ENCODE peak calls at places on chromosomes 5 and 9, in eight cellular contexts. L is lower leg skin, I is stomach, Z is spleen, Y is H54, U is ovary, D is tibial nerve, A is endothelial cell of umbilical vein. J is an unnamed sample.

GRCh38 chr9:77163889-77164288 is 13.4 kb upstream of the VPS13A start:
- DNase-seq in L (no peak), I (no peak), Z (no peak), Y (no peak), U (no peak), D (no peak), A (peak; percentile 64), J (no peak)

GRCh38 chr9:105421154-105421553 is 26.7 kb upstream of the FSD1L start:
- DNase-seq in L (no peak), I (no peak), Z (no peak), Y (no peak), U (no peak), D (no peak), A (no peak), J (no peak)

GRCh38 chr9:126661521-126662251 is 48.0 kb downstream of the LMX1B start:
- DNase-seq in L (no peak), I (no peak), Z (no peak), Y (peak; percentile 98), U (no peak), D (no peak), A (peak; percentile 62), J (no peak)

GRCh38 chr9:89743576-89744254 is 138.9 kb downstream of the GADD45G start:
- DNase-seq in L (no peak), I (no peak), Z (no peak), Y (no peak), U (no peak), D (no peak), A (no peak), J (peak; percentile 57)

GRCh38 chr5:157571357-157571827 is 4.2 kb downstream of the ADAM19 start:
- DNase-seq in L (no peak), I (no peak), Z (peak; percentile 87), Y (no peak), U (no peak), D (no peak), A (no peak), J (no peak)

GRCh38 chr5:2802693-2803365 is 51.4 kb upstream of the IRX2 start:
- DNase-seq in L (no peak), I (peak; percentile 40), Z (no peak), Y (no peak), U (no peak), D (no peak), A (no peak), J (no peak)

GRCh38 chr5:9196403-9197224 is 349.3 kb downstream of the SEMA5A start:
- DNase-seq in L (no peak), I (no peak), Z (no peak), Y (peak; percentile 50), U (no peak), D (no peak), A (no peak), J (no peak)

GRCh38 chr5:31854625-31855526 is 215.9 kb downstream of the PDZD2 start:
- DNase-seq in L (peak; percentile 89), I (peak; percentile 50), Z (no peak), Y (peak; percentile 27), U (peak; percentile 53), D (peak; percentile 32), A (peak; percentile 8), J (peak; percentile 45)

GRCh38 chr5:176396330-176396729 is 7.8 kb downstream of the HIGD2A start:
- DNase-seq in L (no peak), I (no peak), Z (no peak), Y (no peak), U (peak; percentile 53), D (no peak), A (no peak), J (no peak)

GRCh38 chr9:72871685-72872084 is 81.2 kb downstream of the ALDH1A1 start:
- DNase-seq in L (no peak), I (no peak), Z (no peak), Y (no peak), U (no peak), D (no peak), A (peak; percentile 62), J (no peak)

GRCh38 chr5:120358949-120359348 is 105.2 kb upstream of the PRR16 start:
- DNase-seq in L (no peak), I (no peak), Z (no peak), Y (no peak), U (no peak), D (no peak), A (peak; percentile 39), J (no peak)

DNA sequence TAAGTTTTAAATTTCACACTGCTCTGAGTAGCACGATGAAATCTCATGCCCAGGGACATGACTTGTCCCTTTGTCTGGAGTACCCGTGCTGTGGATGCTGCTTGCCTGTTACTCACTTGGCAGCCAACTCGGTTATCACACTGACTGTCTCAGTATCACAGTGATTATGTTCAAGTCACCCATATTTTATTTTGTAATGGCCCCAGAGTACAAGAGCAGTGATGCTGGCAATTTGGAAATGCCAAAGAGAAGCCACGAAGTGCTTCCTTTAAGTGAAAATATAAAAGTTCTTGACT is 22.8 kb upstream of the SCGB3A2 start:
- DNase-seq in L (no peak), I (no peak), Z (no peak), Y (no peak), U (no peak), D (no peak), A (no peak), J (no peak)
- TF ChIP-seq POLR2A in L (no peak), I (no peak), Z (no peak), Y (no peak), U (no peak), D (no peak), A (no peak), J (no peak)

DNA sequence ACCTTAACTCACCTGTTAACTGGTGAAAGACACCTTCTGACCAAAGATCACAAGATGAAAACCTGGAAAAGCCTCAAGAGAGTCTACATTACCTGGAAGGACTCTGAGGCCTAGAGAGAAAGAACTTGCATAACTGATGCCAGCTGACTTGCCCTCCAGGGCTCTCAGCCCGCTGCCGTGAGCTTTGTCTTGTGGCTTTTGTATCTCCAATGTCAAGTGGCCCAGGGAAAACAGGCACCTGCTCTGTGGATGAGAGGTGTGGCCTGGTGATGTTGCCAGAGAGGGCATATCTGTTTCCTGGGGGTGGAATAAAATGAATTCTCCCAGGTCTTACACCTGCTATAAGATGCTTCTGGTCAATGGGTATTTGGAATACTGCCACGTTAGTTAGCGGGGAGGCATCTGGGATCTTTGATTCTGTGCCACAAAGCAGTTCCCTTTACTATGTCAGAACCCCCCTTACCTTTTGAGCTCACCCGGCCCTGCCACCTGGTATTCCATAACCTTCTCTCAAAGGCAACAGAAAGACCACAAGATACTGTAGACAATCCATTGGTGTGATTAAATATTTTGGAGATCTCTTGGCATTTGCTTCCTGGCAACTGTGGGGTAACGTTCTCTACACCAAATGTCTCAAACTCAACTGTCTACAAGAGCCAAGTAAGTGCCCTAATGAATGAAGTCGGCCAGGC is 54.9 kb upstream of the N4BP3 start:
- DNase-seq in L (peak; percentile 59), I (no peak), Z (no peak), Y (no peak), U (no peak), D (no peak), A (no peak), J (no peak)
- TF ChIP-seq POLR2A in L (no peak), I (no peak), Z (no peak), Y (no peak), U (no peak), D (no peak), A (no peak), J (no peak)

DNA sequence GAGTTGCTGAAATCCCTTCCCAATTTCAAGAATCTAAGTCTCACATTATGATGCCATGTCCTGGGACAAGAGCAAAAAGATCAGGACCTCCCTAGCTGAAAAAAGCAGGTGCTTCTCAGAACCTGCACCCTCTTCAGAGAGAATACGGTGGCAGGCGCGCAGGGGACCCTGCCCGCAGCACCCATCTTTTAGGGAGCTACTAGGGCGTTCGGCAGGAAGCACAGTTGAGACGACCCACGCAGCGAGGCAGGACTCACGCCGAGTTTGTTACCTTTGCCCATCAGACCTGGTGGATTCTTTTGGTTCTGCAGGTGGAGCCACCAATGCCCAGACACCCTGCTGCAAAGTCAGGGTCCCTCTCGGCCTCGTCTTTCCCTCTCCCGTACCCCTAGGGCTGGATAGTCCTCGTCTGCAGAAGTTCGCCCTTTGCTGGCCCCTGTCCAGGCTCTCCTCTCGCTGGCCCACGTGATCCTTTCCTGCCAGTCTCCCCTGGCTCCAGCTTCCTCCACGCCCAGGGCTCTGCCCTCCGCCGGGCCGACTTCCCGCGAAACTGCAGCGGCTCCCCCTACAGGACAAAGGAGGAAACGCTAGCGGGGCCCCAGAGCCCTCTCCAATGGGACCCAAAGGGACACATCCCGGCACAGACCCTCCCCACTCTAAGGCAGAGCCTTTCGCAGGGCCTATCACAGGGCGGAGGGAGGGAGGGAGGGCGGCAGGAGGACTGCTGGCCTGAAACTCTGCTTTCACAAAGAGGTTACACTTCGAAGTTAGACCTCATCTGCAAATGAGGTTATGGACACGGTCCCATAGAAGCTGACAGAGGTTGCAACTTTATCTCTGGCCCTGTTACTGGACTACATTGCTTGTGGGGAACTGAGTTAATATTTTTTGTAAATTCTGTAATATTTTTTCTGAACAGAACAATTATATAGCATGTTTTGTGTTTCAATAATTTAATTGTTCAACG is 28.8 kb downstream of the TMEM174 start:
- DNase-seq in L (peak; percentile 89), I (peak; percentile 80), Z (peak; percentile 92), Y (peak; percentile 78), U (peak; percentile 70), D (peak; percentile 46), A (peak; percentile 60), J (no peak)
- TF ChIP-seq POLR2A in L (no peak), I (no peak), Z (no peak), Y (no peak), U (no peak), D (no peak), A (no peak), J (no peak)

GRCh38 chr5:61307196-61307590 is 24.9 kb upstream of the ZSWIM6 start:
- DNase-seq in L (no peak), I (no peak), Z (no peak), Y (no peak), U (no peak), D (no peak), A (no peak), J (no peak)

GRCh38 chr5:61301820-61302563 is 30.1 kb upstream of the ZSWIM6 start:
- DNase-seq in L (peak; percentile 87), I (peak; percentile 88), Z (no peak), Y (peak; percentile 53), U (peak; percentile 25), D (no peak), A (peak; percentile 29), J (peak; percentile 90)

GRCh38 chr5:61303348-61303747 is 28.7 kb upstream of the ZSWIM6 start:
- DNase-seq in L (no peak), I (no peak), Z (no peak), Y (no peak), U (no peak), D (no peak), A (no peak), J (no peak)

GRCh38 chr5:61306531-61307195 is 25.4 kb upstream of the ZSWIM6 start:
- DNase-seq in L (no peak), I (no peak), Z (no peak), Y (no peak), U (no peak), D (no peak), A (no peak), J (no peak)

DNA sequence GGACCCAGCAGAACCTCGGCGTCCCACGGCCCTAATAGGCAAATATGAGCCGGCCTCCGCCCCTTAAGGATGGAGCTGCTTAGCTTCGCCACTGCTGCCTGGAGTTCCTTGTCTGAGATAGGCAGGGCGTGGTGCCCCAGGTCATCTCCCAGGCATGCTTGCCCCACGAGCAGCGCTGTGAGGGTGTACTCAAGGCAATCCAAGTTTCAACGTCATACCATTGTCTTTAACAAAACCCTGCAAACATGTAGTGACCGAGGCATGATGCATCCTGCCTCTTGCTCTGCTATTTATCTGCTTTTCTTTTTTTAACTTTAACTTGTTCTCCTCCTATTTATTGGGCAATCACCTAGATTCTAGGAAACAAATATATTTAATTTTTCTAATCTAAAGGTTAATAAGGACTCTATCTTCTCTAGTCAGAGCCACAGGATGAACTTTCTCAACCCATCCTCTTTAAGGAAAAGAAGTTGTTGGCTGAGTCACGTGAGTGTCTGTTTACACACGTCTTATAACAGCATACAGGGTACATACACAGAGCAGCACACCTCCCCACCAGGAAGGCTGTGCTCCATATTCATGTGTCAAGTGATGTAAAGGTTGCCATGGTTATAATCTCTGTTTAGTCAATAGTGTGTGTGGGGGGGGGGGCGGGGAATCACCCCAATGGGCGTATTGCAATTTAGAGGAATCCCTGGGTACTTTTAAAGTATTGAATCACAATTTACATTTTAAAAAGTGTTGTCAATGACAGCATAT is 27.3 kb upstream of the ZSWIM6 start:
- DNase-seq in L (no peak), I (peak; percentile 75), Z (no peak), Y (no peak), U (no peak), D (no peak), A (peak; percentile 44), J (peak; percentile 73)
- TF ChIP-seq POLR2A in L (no peak), I (no peak), Z (no peak), Y (no peak), U (no peak), D (no peak), A (no peak), J (no peak)